ENCODE peak calls at places on chromosomes 4 and X, in four cellular contexts. One of them, this sample, is unnamed.

GRCh38 chrX:11129546-11129945 is 18.4 kb downstream of the HCCS start:
- DNase-seq in H1: no peak
- DNase-seq in H9: no peak
- DNase-seq in IMR-90: no peak
- DNase-seq in this sample: no peak

GRCh38 chrX:102966701-102967100 is 29.6 kb downstream of the RAB40AL start:
- DNase-seq in H1: no peak
- DNase-seq in H9: no peak
- DNase-seq in IMR-90: peak
- DNase-seq in this sample: no peak

GRCh38 chrX:20519077-20519617 is 252.4 kb upstream of the RPS6KA3 start:
- DNase-seq in H1: no peak
- DNase-seq in H9: no peak
- DNase-seq in IMR-90: no peak
- DNase-seq in this sample: peak

GRCh38 chr4:120291541-120291940 is 224.9 kb upstream of the MAD2L1 start:
- DNase-seq in H1: no peak
- DNase-seq in H9: no peak
- DNase-seq in IMR-90: no peak
- DNase-seq in this sample: no peak

GRCh38 chrX:45850775-45851433 is 650.2 kb upstream of the DIPK2B start:
- DNase-seq in H1: peak
- DNase-seq in H9: peak
- DNase-seq in IMR-90: peak
- DNase-seq in this sample: peak

GRCh38 chrX:153707406-153707805 is 16.8 kb downstream of the BCAP31 start:
- DNase-seq in H1: no peak
- DNase-seq in H9: no peak
- DNase-seq in IMR-90: no peak
- DNase-seq in this sample: no peak

GRCh38 chr4:186299291-186299690 is 33.3 kb downstream of the F11 start:
- DNase-seq in H1: no peak
- DNase-seq in H9: no peak
- DNase-seq in IMR-90: no peak
- DNase-seq in this sample: no peak

GRCh38 chr4:84146300-84146942 is 352.7 kb downstream of the NKX6-1 start:
- DNase-seq in H1: no peak
- DNase-seq in H9: no peak
- DNase-seq in IMR-90: no peak
- DNase-seq in this sample: no peak

GRCh38 chrX:106905064-106905708 is 2.0 kb upstream of the RIPPLY1 start:
- DNase-seq in H1: no peak
- DNase-seq in H9: no peak
- DNase-seq in IMR-90: no peak
- DNase-seq in this sample: no peak

GRCh38 chr4:90069151-90069550 is 58.0 kb upstream of the CCSER1 start:
- DNase-seq in H1: no peak
- DNase-seq in H9: no peak
- DNase-seq in IMR-90: peak
- DNase-seq in this sample: no peak

GRCh38 chrX:107726809-107727534 is 48.6 kb downstream of the TSC22D3 start:
- DNase-seq in H1: no peak
- DNase-seq in H9: no peak
- DNase-seq in IMR-90: no peak
- DNase-seq in this sample: no peak

GRCh38 chr4:82864336-82865001 is 26.5 kb downstream of the SEC31A start:
- DNase-seq in H1: no peak
- DNase-seq in H9: no peak
- DNase-seq in IMR-90: no peak
- DNase-seq in this sample: no peak

GRCh38 chr4:74109894-74110605 is 11.1 kb upstream of the CXCL2 start:
- DNase-seq in H1: no peak
- DNase-seq in H9: no peak
- DNase-seq in IMR-90: peak
- DNase-seq in this sample: peak

GRCh38 chrX:153456161-153456560 is 10.3 kb upstream of the TREX2 start:
- DNase-seq in H1: no peak
- DNase-seq in H9: no peak
- DNase-seq in IMR-90: no peak
- DNase-seq in this sample: no peak

GRCh38 chrX:152987801-152988200 is 6.1 kb downstream of the PNMA5 start:
- DNase-seq in H1: no peak
- DNase-seq in H9: no peak
- DNase-seq in IMR-90: no peak
- DNase-seq in this sample: no peak

GRCh38 chr4:169909479-169909878 is 116.7 kb downstream of the MFAP3L start:
- DNase-seq in H1: no peak
- DNase-seq in H9: no peak
- DNase-seq in IMR-90: no peak
- DNase-seq in this sample: no peak

GRCh38 chr4:164405774-164406173 is 348.2 kb upstream of the SMIM31 start:
- DNase-seq in H1: no peak
- DNase-seq in H9: no peak
- DNase-seq in IMR-90: no peak
- DNase-seq in this sample: no peak

GRCh38 chr4:169618286-169618685 is 2.1 kb upstream of the CLCN3 start:
- DNase-seq in H1: no peak
- DNase-seq in H9: no peak
- DNase-seq in IMR-90: peak
- DNase-seq in this sample: peak

GRCh38 chrX:119266364-119266995 is 30.4 kb downstream of the PGRMC1 start:
- DNase-seq in H1: no peak
- DNase-seq in H9: no peak
- DNase-seq in IMR-90: peak
- DNase-seq in this sample: peak

GRCh38 chr4:7358100-7358735 is 76.5 kb downstream of the PSAPL1 start:
- DNase-seq in H1: no peak
- DNase-seq in H9: no peak
- DNase-seq in IMR-90: peak
- DNase-seq in this sample: peak

GRCh38 chrX:138008280-138008679 is 442.4 kb downstream of the ZIC3 start:
- DNase-seq in H1: no peak
- DNase-seq in H9: no peak
- DNase-seq in IMR-90: no peak
- DNase-seq in this sample: no peak

GRCh38 chr4:182978152-182978827 is 61.1 kb upstream of the DCTD start:
- DNase-seq in H1: no peak
- DNase-seq in H9: no peak
- DNase-seq in IMR-90: peak
- DNase-seq in this sample: no peak

GRCh38 chr4:132737344-132737743 is 411.8 kb upstream of the PCDH10 start:
- DNase-seq in H1: no peak
- DNase-seq in H9: peak
- DNase-seq in IMR-90: no peak
- DNase-seq in this sample: no peak

GRCh38 chr4:122775987-122776836 is 43.7 kb downstream of the BBS12 start:
- DNase-seq in H1: no peak
- DNase-seq in H9: peak
- DNase-seq in IMR-90: no peak
- DNase-seq in this sample: no peak
- H2AFZ ChIP-seq in H1: peak
- H2AFZ ChIP-seq in H9: no peak
- H2AFZ ChIP-seq in IMR-90: peak
- H2AFZ ChIP-seq in this sample: no peak

DNA sequence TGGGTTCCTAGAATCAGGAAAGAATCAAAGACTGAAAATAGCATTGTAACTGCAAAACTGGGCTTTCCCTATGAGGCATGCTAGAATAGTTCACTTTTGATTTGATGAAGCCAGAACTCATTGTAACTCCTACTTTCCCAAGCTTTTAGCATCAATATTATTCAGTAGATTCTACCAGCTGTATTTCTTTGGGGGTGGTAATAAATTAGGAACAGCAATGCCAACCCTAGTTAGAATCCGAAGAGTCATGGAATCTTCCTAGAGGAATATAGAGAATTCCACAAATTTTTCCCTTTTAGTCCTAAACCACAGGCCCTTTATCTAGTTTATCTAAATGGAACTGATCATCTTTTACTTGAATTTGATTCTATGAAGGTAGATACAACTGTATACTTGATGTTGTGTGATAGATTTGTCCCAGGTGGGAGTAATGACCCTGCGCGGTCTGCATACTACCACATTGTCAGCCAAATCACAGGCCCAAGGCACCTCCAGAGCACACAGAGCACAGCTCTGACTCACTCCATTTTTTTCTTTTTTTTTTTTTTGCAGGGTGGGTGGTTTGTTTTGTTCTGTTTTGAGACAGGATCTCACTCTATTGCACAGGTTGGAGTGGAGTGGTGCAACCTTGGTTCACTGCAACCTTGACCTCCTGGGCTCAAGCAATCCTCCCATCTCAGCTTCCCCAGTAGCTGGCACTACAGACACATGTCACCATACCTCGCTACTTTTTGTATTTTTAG is 66.6 kb downstream of the EDNRA start:
- DNase-seq in H1: no peak
- DNase-seq in H9: no peak
- DNase-seq in IMR-90: peak
- DNase-seq in this sample: peak
- H2BK5ac ChIP-seq in H1: no peak
- H2BK5ac ChIP-seq in H9: no peak
- H2BK5ac ChIP-seq in IMR-90: peak
- H2BK5ac ChIP-seq in this sample: no peak

GRCh38 chr4:187547281-187547680 is 448.3 kb upstream of the ZFP42 start:
- DNase-seq in H1: no peak
- DNase-seq in H9: no peak
- DNase-seq in IMR-90: no peak
- DNase-seq in this sample: no peak
- H2AFZ ChIP-seq in H1: peak
- H2AFZ ChIP-seq in H9: no peak
- H2AFZ ChIP-seq in IMR-90: no peak
- H2AFZ ChIP-seq in this sample: no peak

DNA sequence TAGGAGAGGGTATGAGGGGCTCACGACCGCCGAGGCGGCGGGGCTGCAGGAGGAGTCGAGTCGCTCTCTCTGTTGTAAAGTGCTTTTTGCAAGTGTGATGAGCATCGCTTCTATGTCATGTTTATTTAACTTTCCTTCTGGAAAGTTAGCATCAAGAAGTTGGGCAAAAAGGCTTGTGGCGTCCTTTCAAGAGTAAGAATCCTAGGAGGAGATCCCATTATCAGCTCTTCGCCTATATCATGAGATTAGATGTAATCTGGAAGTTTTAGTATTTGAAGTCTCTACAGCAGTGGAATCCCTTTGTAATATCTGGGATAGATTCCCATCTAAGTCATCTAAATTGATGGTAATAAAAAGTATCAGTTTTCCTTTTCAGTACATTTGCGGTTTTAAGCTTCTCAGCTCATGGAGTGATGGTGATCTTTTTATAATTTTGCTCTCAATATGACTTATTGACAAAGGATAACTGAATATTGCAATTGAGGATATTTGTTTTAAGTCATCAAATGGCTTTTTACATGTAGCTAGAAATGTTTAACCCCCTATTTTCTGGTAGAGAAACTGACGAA is 1.7 kb downstream of the GALNT7 start:
- DNase-seq in H1: no peak
- DNase-seq in H9: no peak
- DNase-seq in IMR-90: no peak
- DNase-seq in this sample: peak
- H2BK5ac ChIP-seq in H1: no peak
- H2BK5ac ChIP-seq in H9: no peak
- H2BK5ac ChIP-seq in IMR-90: peak
- H2BK5ac ChIP-seq in this sample: no peak